ENCODE peak calls at places on chromosomes 7 and 10, in seven cellular contexts. I is ovary, B is neuronal stem cell, U is astrocyte of the spinal cord, H is trophoblast cell, X is GM23248, D is tibial nerve. R is an unnamed sample.

GRCh38 chr10:71608863-71609768 is 110.5 kb downstream of the C10orf105 start:
- DNase-seq in I (peak; percentile 88), U (peak; percentile 66), B (peak; percentile 86), X (peak; percentile 77), H (peak; percentile 58), D (peak; percentile 86), R (peak; percentile 90)

GRCh38 chr10:109773818-109774440 is 149.4 kb downstream of the XPNPEP1 start:
- DNase-seq in H (no peak), I (no peak), U (peak; percentile 42), B (peak; percentile 23), D (peak; percentile 44), X (peak; percentile 57), R (no peak)

GRCh38 chr10:74755273-74755672 is 71.1 kb upstream of the KAT6B start:
- DNase-seq in I (no peak), D (no peak), X (no peak), U (no peak), B (no peak), H (no peak), R (no peak)

GRCh38 chr10:70324341-70324861 is 40.6 kb upstream of the NPFFR1 start:
- DNase-seq in B (peak; percentile 8), I (no peak), U (no peak), X (no peak), D (no peak), H (no peak), R (peak; percentile 71)

GRCh38 chr7:89559596-89559995 is 594.7 kb upstream of the STEAP1 start:
- DNase-seq in H (no peak), I (no peak), X (no peak), U (no peak), D (no peak), B (no peak), R (no peak)

GRCh38 chr10:117007080-117007479 is 2.1 kb upstream of the SHTN1 start:
- DNase-seq in X (peak; percentile 86), H (no peak), I (no peak), B (no peak), U (peak; percentile 72), D (no peak), R (no peak)

GRCh38 chr7:80134536-80135305 is at the start of gene GNAI1:
- DNase-seq in B (peak; percentile 79), I (peak; percentile 86), U (peak; percentile 75), H (peak; percentile 76), D (no peak), X (peak; percentile 88), R (peak; percentile 64)

GRCh38 chr7:77791336-77791735 is 6.9 kb downstream of the TMEM60 start:
- DNase-seq in I (no peak), X (no peak), U (no peak), H (no peak), B (no peak), D (no peak), R (no peak)

GRCh38 chr10:115706482-115707076 is 566.4 kb downstream of the GFRA1 start:
- DNase-seq in X (peak; percentile 56), H (no peak), U (peak; percentile 52), D (peak; percentile 12), B (peak; percentile 6), I (no peak), R (no peak)

GRCh38 chr7:139494835-139495568 is 11.5 kb upstream of the KLRG2 start:
- DNase-seq in X (no peak), I (no peak), U (no peak), B (no peak), H (no peak), D (no peak), R (no peak)

GRCh38 chr10:33460461-33461294 is 126.2 kb upstream of the NRP1 start:
- DNase-seq in B (no peak), D (peak; percentile 40), U (peak; percentile 68), X (peak; percentile 90), I (no peak), H (no peak), R (peak; percentile 27)

GRCh38 chr7:98869001-98869373 is 827 bp downstream of the TMEM130 start:
- DNase-seq in U (no peak), B (no peak), D (no peak), X (no peak), I (no peak), H (no peak), R (no peak)

GRCh38 chr10:129809841-129810240 is 154.2 kb downstream of the EBF3 start:
- DNase-seq in I (no peak), B (no peak), X (no peak), U (no peak), D (no peak), H (no peak), R (no peak)

GRCh38 chr10:120180160-120180559 is 276.9 kb upstream of the PLPP4 start:
- DNase-seq in H (no peak), X (no peak), D (no peak), I (no peak), B (no peak), U (no peak), R (no peak)

GRCh38 chr7:2050511-2050866 is 182.3 kb downstream of the MAD1L1 start:
- DNase-seq in H (no peak), I (no peak), B (no peak), X (no peak), D (no peak), U (no peak), R (peak; percentile 45)

GRCh38 chr10:120971671-120972070 is 120.5 kb downstream of the WDR11 start:
- DNase-seq in D (no peak), H (no peak), U (no peak), B (no peak), I (no peak), X (no peak), R (no peak)

GRCh38 chr7:18610331-18610948 is 114.9 kb downstream of the HDAC9 start:
- DNase-seq in H (peak; percentile 16), B (peak; percentile 32), U (peak; percentile 19), X (peak; percentile 19), I (no peak), D (peak; percentile 41), R (no peak)

GRCh38 chr7:139758388-139758787 is 19.4 kb downstream of the HIPK2 start:
- DNase-seq in D (no peak), I (no peak), H (no peak), B (no peak), U (no peak), X (no peak), R (no peak)

GRCh38 chr10:71234970-71235681 is 22.8 kb downstream of the UNC5B start:
- DNase-seq in H (no peak), U (peak; percentile 80), X (peak; percentile 49), D (no peak), I (no peak), B (no peak), R (peak; percentile 57)

GRCh38 chr7:148275359-148275890 is 315.1 kb upstream of the C7orf33 start:
- DNase-seq in B (no peak), D (no peak), U (no peak), X (no peak), I (no peak), H (no peak), R (no peak)

GRCh38 chr7:148274118-148274517 is 316.4 kb upstream of the C7orf33 start:
- DNase-seq in B (no peak), U (no peak), D (no peak), X (no peak), I (no peak), H (no peak), R (no peak)

GRCh38 chr7:148276291-148277041 is 314.1 kb upstream of the C7orf33 start:
- DNase-seq in H (no peak), U (no peak), I (no peak), D (no peak), X (no peak), B (no peak), R (no peak)

GRCh38 chr7:148277042-148277660 is 313.4 kb upstream of the C7orf33 start:
- DNase-seq in U (no peak), B (no peak), X (no peak), D (no peak), H (no peak), I (no peak), R (no peak)
- H3K4me3 ChIP-seq in U (no peak overlapping the region), B (no peak overlapping the region), X (no peak overlapping the region), D (no peak overlapping the region), H (no peak overlapping the region), I (no peak overlapping the region), R (no peak overlapping the region)

DNA sequence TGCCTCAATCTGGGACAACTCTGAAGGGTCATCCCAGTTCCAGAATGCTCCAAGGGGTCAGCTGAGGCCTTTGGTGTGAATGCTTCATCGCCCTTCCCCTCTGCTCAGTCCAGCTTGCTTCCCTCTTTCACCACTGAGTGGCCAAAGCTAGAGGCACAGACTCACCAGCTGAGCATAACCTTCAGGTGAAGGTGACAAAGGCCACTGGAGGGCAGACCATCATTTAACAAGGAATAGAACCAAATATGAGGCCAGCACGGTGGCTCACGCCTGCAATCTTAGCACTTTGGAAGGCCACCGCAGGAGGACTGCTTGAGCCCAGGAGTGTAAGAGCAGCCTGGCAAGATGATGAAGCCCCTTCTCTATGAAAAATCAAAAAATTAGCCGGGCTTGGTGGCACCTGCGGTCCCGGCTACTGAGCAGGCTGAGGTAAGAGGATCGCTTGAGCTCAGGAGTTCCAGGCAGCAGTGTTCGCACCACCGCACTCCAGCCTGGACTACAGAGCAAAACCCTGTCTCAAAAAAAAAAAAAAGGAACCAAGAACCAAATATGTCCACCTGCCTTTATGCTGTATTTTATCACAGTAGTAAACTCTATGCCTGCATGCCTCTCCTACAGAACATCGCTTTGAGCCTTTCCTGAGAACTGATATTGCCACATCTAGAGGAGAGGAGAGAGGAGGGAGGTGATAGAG is 13.4 kb downstream of the PRKAG2 start:
- DNase-seq in H (no peak), X (no peak), B (no peak), U (no peak), D (no peak), I (no peak), R (no peak)
- H3K4me3 ChIP-seq in H (no peak overlapping the region), X (no peak overlapping the region), B (no peak overlapping the region), U (no peak overlapping the region), D (no peak overlapping the region), I (no peak overlapping the region), R (no peak overlapping the region)

DNA sequence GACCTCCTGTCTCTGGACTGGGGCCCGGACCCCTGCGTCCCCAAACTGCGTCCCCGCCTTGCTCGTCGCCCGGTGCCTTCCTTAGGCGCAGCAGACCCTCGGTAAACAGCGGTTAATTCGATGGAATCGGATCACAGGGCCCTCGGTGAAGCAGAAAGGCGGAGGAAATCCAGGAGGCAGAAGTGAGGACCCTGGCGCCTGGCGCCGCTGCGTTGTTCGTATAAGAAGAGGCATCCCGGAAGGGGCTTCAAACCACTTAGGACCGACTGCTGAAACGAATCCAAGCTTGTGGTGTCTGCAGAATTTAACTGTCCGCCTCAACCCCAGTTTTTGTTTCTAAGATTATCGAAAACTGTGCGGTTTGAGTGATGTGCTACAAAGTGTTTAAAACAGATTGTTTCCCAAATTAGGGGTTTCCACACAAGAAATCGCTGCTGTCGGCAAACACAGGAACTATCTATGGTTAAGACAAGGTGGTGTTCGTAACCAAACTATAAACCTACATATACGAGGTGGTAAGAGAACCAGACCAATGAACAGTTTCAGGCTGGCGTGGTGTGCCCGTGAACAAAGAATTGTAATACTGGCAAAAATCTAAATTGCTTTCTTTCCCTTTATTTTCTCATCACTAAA is 760 bp upstream of the DGKI start:
- DNase-seq in D (peak; percentile 7), U (no peak), X (peak; percentile 48), I (no peak), B (no peak), H (no peak), R (no peak)
- H3K4me3 ChIP-seq in D (no peak overlapping the region), U (peak overlapping the region; percentile 49), X (peak overlapping the region; percentile 74), I (peak overlapping the region; percentile 30), B (peak overlapping the region; percentile 52), H (no peak overlapping the region), R (peak overlapping the region; percentile 47)

GRCh38 chr7:94054130-94054529 is 50.0 kb upstream of the BET1 start:
- DNase-seq in B (no peak), U (no peak), I (no peak), X (no peak), D (no peak), H (no peak), R (no peak)
- H3K4me3 ChIP-seq in B (no peak overlapping the region), U (no peak overlapping the region), I (no peak overlapping the region), X (no peak overlapping the region), D (no peak overlapping the region), H (no peak overlapping the region), R (no peak overlapping the region)